ENCODE peak calls at places on chromosomes 16 and 17, in nine cellular contexts. One of them, this sample, is unnamed.

GRCh38 chr17:76390003-76390421 is 5.6 kb downstream of the SPHK1 start:
- DNase-seq in body of pancreas: no peak
- DNase-seq in AG04450: no peak
- DNase-seq in activated B cell treated with CpG ODN at 0.5 μM for 24 hours: no peak
- DNase-seq in CD8-positive, alpha-beta T cell: no peak
- DNase-seq in mammary epithelial cell: no peak
- DNase-seq in cardiac fibroblast: no peak
- DNase-seq in GM23338: peak
- DNase-seq in neural progenitor cell: no peak
- DNase-seq in this sample: no peak

GRCh38 chr16:88428156-88428555 is 24.9 kb upstream of the ZFPM1 start:
- DNase-seq in CD8-positive, alpha-beta T cell: no peak
- DNase-seq in neural progenitor cell: no peak
- DNase-seq in AG04450: no peak
- DNase-seq in mammary epithelial cell: no peak
- DNase-seq in cardiac fibroblast: no peak
- DNase-seq in GM23338: no peak
- DNase-seq in activated B cell treated with CpG ODN at 0.5 μM for 24 hours: no peak
- DNase-seq in body of pancreas: no peak
- DNase-seq in this sample: no peak

GRCh38 chr16:19502395-19503131 is 19.3 kb downstream of the GDE1 start:
- DNase-seq in CD8-positive, alpha-beta T cell: peak
- DNase-seq in body of pancreas: peak
- DNase-seq in mammary epithelial cell: peak
- DNase-seq in GM23338: peak
- DNase-seq in cardiac fibroblast: peak
- DNase-seq in AG04450: no peak
- DNase-seq in neural progenitor cell: peak
- DNase-seq in activated B cell treated with CpG ODN at 0.5 μM for 24 hours: peak
- DNase-seq in this sample: peak

GRCh38 chr17:73348018-73348823 is 36.4 kb upstream of the CDC42EP4 start:
- DNase-seq in neural progenitor cell: no peak
- DNase-seq in CD8-positive, alpha-beta T cell: no peak
- DNase-seq in cardiac fibroblast: no peak
- DNase-seq in GM23338: peak
- DNase-seq in body of pancreas: no peak
- DNase-seq in activated B cell treated with CpG ODN at 0.5 μM for 24 hours: no peak
- DNase-seq in mammary epithelial cell: no peak
- DNase-seq in AG04450: no peak
- DNase-seq in this sample: no peak

GRCh38 chr16:57391708-57392107 is 12.9 kb upstream of the CCL17 start:
- DNase-seq in AG04450: no peak
- DNase-seq in mammary epithelial cell: no peak
- DNase-seq in cardiac fibroblast: no peak
- DNase-seq in CD8-positive, alpha-beta T cell: no peak
- DNase-seq in GM23338: no peak
- DNase-seq in activated B cell treated with CpG ODN at 0.5 μM for 24 hours: no peak
- DNase-seq in body of pancreas: no peak
- DNase-seq in neural progenitor cell: no peak
- DNase-seq in this sample: no peak

GRCh38 chr17:78174332-78174869 is 6.0 kb downstream of the SYNGR2 start:
- DNase-seq in GM23338: no peak
- DNase-seq in AG04450: no peak
- DNase-seq in neural progenitor cell: no peak
- DNase-seq in CD8-positive, alpha-beta T cell: no peak
- DNase-seq in mammary epithelial cell: peak
- DNase-seq in activated B cell treated with CpG ODN at 0.5 μM for 24 hours: no peak
- DNase-seq in cardiac fibroblast: no peak
- DNase-seq in body of pancreas: peak
- DNase-seq in this sample: no peak

GRCh38 chr17:66301864-66302741 is at the start of gene PRKCA:
- DNase-seq in neural progenitor cell: peak
- DNase-seq in CD8-positive, alpha-beta T cell: peak
- DNase-seq in AG04450: no peak
- DNase-seq in mammary epithelial cell: peak
- DNase-seq in body of pancreas: peak
- DNase-seq in activated B cell treated with CpG ODN at 0.5 μM for 24 hours: peak
- DNase-seq in cardiac fibroblast: peak
- DNase-seq in GM23338: peak
- DNase-seq in this sample: peak

GRCh38 chr17:59753522-59754467 is 46.3 kb downstream of the VMP1 start:
- DNase-seq in CD8-positive, alpha-beta T cell: no peak
- DNase-seq in cardiac fibroblast: peak
- DNase-seq in AG04450: peak
- DNase-seq in neural progenitor cell: peak
- DNase-seq in GM23338: peak
- DNase-seq in activated B cell treated with CpG ODN at 0.5 μM for 24 hours: no peak
- DNase-seq in mammary epithelial cell: peak
- DNase-seq in body of pancreas: no peak
- DNase-seq in this sample: no peak

GRCh38 chr16:57000271-57001025 is 11.1 kb downstream of the NLRC5 start:
- DNase-seq in CD8-positive, alpha-beta T cell: peak
- DNase-seq in mammary epithelial cell: peak
- DNase-seq in GM23338: no peak
- DNase-seq in cardiac fibroblast: peak
- DNase-seq in activated B cell treated with CpG ODN at 0.5 μM for 24 hours: peak
- DNase-seq in body of pancreas: no peak
- DNase-seq in neural progenitor cell: no peak
- DNase-seq in AG04450: peak
- DNase-seq in this sample: no peak

GRCh38 chr16:84520778-84521770 is 16.6 kb upstream of the MEAK7 start:
- DNase-seq in mammary epithelial cell: peak
- DNase-seq in body of pancreas: no peak
- DNase-seq in GM23338: no peak
- DNase-seq in neural progenitor cell: no peak
- DNase-seq in AG04450: no peak
- DNase-seq in cardiac fibroblast: no peak
- DNase-seq in CD8-positive, alpha-beta T cell: no peak
- DNase-seq in activated B cell treated with CpG ODN at 0.5 μM for 24 hours: no peak
- DNase-seq in this sample: no peak

GRCh38 chr17:80632046-80632581 is 87.5 kb downstream of the RPTOR start:
- DNase-seq in CD8-positive, alpha-beta T cell: no peak
- DNase-seq in mammary epithelial cell: no peak
- DNase-seq in neural progenitor cell: peak
- DNase-seq in body of pancreas: no peak
- DNase-seq in GM23338: no peak
- DNase-seq in AG04450: no peak
- DNase-seq in activated B cell treated with CpG ODN at 0.5 μM for 24 hours: no peak
- DNase-seq in cardiac fibroblast: no peak
- DNase-seq in this sample: no peak

GRCh38 chr16:56838622-56839337 is 26.2 kb upstream of the SLC12A3 start:
- DNase-seq in mammary epithelial cell: no peak
- DNase-seq in activated B cell treated with CpG ODN at 0.5 μM for 24 hours: no peak
- DNase-seq in body of pancreas: no peak
- DNase-seq in neural progenitor cell: no peak
- DNase-seq in GM23338: no peak
- DNase-seq in CD8-positive, alpha-beta T cell: no peak
- DNase-seq in AG04450: no peak
- DNase-seq in cardiac fibroblast: no peak
- DNase-seq in this sample: no peak

GRCh38 chr17:35748323-35748960 is 4.6 kb downstream of the GAS2L2 start:
- DNase-seq in activated B cell treated with CpG ODN at 0.5 μM for 24 hours: no peak
- DNase-seq in CD8-positive, alpha-beta T cell: no peak
- DNase-seq in AG04450: no peak
- DNase-seq in neural progenitor cell: no peak
- DNase-seq in mammary epithelial cell: peak
- DNase-seq in body of pancreas: peak
- DNase-seq in cardiac fibroblast: peak
- DNase-seq in GM23338: no peak
- DNase-seq in this sample: no peak

GRCh38 chr16:2008631-2009301 is 855 bp downstream of the ZNF598 start:
- DNase-seq in body of pancreas: no peak
- DNase-seq in CD8-positive, alpha-beta T cell: peak
- DNase-seq in neural progenitor cell: no peak
- DNase-seq in cardiac fibroblast: peak
- DNase-seq in AG04450: no peak
- DNase-seq in activated B cell treated with CpG ODN at 0.5 μM for 24 hours: no peak
- DNase-seq in GM23338: no peak
- DNase-seq in mammary epithelial cell: no peak
- DNase-seq in this sample: no peak

GRCh38 chr16:3115561-3115960 is 3.2 kb downstream of the ZNF205 start:
- DNase-seq in activated B cell treated with CpG ODN at 0.5 μM for 24 hours: no peak
- DNase-seq in body of pancreas: no peak
- DNase-seq in CD8-positive, alpha-beta T cell: no peak
- DNase-seq in AG04450: no peak
- DNase-seq in neural progenitor cell: no peak
- DNase-seq in cardiac fibroblast: no peak
- DNase-seq in mammary epithelial cell: no peak
- DNase-seq in GM23338: peak
- DNase-seq in this sample: no peak

GRCh38 chr17:77725851-77726250 is 232.7 kb upstream of the TNRC6C start:
- DNase-seq in GM23338: no peak
- DNase-seq in mammary epithelial cell: no peak
- DNase-seq in AG04450: no peak
- DNase-seq in body of pancreas: no peak
- DNase-seq in activated B cell treated with CpG ODN at 0.5 μM for 24 hours: no peak
- DNase-seq in CD8-positive, alpha-beta T cell: no peak
- DNase-seq in neural progenitor cell: no peak
- DNase-seq in cardiac fibroblast: no peak
- DNase-seq in this sample: no peak

GRCh38 chr17:62627219-62627903 is at the start of gene MRC2:
- DNase-seq in cardiac fibroblast: peak
- DNase-seq in mammary epithelial cell: peak
- DNase-seq in CD8-positive, alpha-beta T cell: no peak
- DNase-seq in activated B cell treated with CpG ODN at 0.5 μM for 24 hours: no peak
- DNase-seq in neural progenitor cell: peak
- DNase-seq in body of pancreas: no peak
- DNase-seq in AG04450: peak
- DNase-seq in GM23338: peak
- DNase-seq in this sample: peak

GRCh38 chr17:45223541-45224528 is 2.1 kb downstream of the FMNL1 start:
- DNase-seq in cardiac fibroblast: no peak
- DNase-seq in activated B cell treated with CpG ODN at 0.5 μM for 24 hours: no peak
- DNase-seq in neural progenitor cell: no peak
- DNase-seq in mammary epithelial cell: no peak
- DNase-seq in body of pancreas: no peak
- DNase-seq in CD8-positive, alpha-beta T cell: peak
- DNase-seq in AG04450: no peak
- DNase-seq in GM23338: no peak
- DNase-seq in this sample: no peak

DNA sequence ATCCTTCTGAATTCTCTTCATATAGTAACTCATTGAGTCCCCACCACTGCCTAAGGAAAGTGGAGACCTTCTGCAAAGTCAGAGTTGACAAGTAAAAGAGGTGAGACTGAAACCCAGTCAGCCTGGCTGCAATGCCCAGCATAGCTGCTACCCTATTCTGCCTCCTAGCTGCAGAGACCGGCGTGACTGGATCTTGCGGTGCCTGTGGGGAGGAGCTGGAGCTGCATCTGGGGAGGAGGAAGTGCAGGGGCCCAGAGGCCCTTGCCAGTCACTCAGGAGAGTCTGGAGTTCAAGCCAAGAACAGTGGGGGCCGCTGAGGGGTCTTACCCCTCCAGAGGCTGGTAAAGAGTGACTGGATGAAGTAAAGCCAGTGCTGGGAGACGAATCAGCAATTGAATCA is 35.0 kb upstream of the ZNF423 start:
- DNase-seq in body of pancreas: peak
- DNase-seq in neural progenitor cell: peak
- DNase-seq in AG04450: no peak
- DNase-seq in cardiac fibroblast: peak
- DNase-seq in CD8-positive, alpha-beta T cell: no peak
- DNase-seq in activated B cell treated with CpG ODN at 0.5 μM for 24 hours: no peak
- DNase-seq in GM23338: peak
- DNase-seq in mammary epithelial cell: no peak
- DNase-seq in this sample: no peak
- TF ChIP-seq CTCF in body of pancreas: peak
- TF ChIP-seq CTCF in neural progenitor cell: peak
- TF ChIP-seq CTCF in AG04450: no peak
- TF ChIP-seq CTCF in cardiac fibroblast: peak
- TF ChIP-seq CTCF in CD8-positive, alpha-beta T cell: no peak
- TF ChIP-seq CTCF in activated B cell treated with CpG ODN at 0.5 μM for 24 hours: no peak
- TF ChIP-seq CTCF in GM23338: peak
- TF ChIP-seq CTCF in mammary epithelial cell: no peak
- TF ChIP-seq CTCF in this sample: peak

GRCh38 chr17:7242717-7243576 is 698 bp upstream of the GABARAP start:
- DNase-seq in body of pancreas: peak
- DNase-seq in activated B cell treated with CpG ODN at 0.5 μM for 24 hours: peak
- DNase-seq in cardiac fibroblast: peak
- DNase-seq in mammary epithelial cell: peak
- DNase-seq in CD8-positive, alpha-beta T cell: peak
- DNase-seq in AG04450: peak
- DNase-seq in GM23338: peak
- DNase-seq in neural progenitor cell: peak
- DNase-seq in this sample: peak
- TF ChIP-seq CTCF in body of pancreas: no peak
- TF ChIP-seq CTCF in activated B cell treated with CpG ODN at 0.5 μM for 24 hours: no peak
- TF ChIP-seq CTCF in cardiac fibroblast: no peak
- TF ChIP-seq CTCF in mammary epithelial cell: no peak
- TF ChIP-seq CTCF in CD8-positive, alpha-beta T cell: no peak
- TF ChIP-seq CTCF in AG04450: no peak
- TF ChIP-seq CTCF in GM23338: no peak
- TF ChIP-seq CTCF in neural progenitor cell: peak
- TF ChIP-seq CTCF in this sample: peak

DNA sequence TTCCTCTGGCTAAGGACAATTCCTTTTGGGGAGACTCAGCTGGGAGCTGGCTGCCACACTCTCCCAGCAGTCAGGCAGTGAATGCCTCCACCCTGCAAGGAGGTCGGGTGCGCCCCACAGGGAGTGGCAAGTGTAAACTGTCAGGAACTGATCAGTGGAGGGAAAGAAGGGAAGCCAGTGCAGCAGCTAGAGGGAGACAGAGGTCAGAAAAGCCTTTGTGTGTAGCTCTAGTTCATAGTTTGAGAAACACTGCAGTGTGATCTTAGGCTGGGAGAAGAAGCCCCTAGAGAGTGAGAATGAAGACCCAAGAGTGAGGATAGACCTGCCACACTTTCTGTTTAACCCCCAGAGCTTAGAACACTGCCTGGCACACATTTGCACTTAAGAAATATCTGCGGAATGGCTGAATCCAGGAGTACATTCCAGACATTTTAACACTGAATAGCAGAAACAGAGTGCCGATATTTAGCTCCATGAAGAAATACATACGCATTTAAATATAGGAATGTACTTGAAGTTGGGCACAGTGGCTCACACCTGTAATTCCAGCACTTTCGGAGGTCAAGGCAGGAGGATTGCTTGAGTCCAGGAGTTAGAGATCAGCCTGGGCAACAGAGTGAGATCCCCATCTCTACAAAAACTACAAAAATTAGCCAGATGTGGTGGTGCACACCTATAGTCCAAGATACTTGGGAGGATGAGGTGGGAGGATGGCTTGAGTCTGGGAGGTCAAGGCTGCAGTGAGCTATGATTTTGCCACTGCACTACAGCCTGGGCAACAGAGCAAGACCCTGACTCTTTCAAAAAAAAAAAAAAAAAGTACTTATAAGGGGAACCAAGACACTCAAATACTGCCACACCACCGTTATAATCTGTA is 11.1 kb upstream of the SLC5A11 start:
- DNase-seq in AG04450: no peak
- DNase-seq in GM23338: peak
- DNase-seq in body of pancreas: no peak
- DNase-seq in cardiac fibroblast: peak
- DNase-seq in mammary epithelial cell: peak
- DNase-seq in CD8-positive, alpha-beta T cell: no peak
- DNase-seq in activated B cell treated with CpG ODN at 0.5 μM for 24 hours: no peak
- DNase-seq in neural progenitor cell: peak
- DNase-seq in this sample: no peak
- TF ChIP-seq CTCF in AG04450: peak
- TF ChIP-seq CTCF in GM23338: peak
- TF ChIP-seq CTCF in body of pancreas: no peak
- TF ChIP-seq CTCF in cardiac fibroblast: peak
- TF ChIP-seq CTCF in mammary epithelial cell: peak
- TF ChIP-seq CTCF in CD8-positive, alpha-beta T cell: no peak
- TF ChIP-seq CTCF in activated B cell treated with CpG ODN at 0.5 μM for 24 hours: no peak
- TF ChIP-seq CTCF in neural progenitor cell: peak
- TF ChIP-seq CTCF in this sample: peak

GRCh38 chr17:11031787-11032186 is 193.9 kb upstream of the PIRT start:
- DNase-seq in neural progenitor cell: peak
- DNase-seq in GM23338: peak
- DNase-seq in activated B cell treated with CpG ODN at 0.5 μM for 24 hours: no peak
- DNase-seq in AG04450: no peak
- DNase-seq in CD8-positive, alpha-beta T cell: no peak
- DNase-seq in cardiac fibroblast: no peak
- DNase-seq in body of pancreas: no peak
- DNase-seq in mammary epithelial cell: no peak
- DNase-seq in this sample: no peak
- TF ChIP-seq CTCF in neural progenitor cell: peak
- TF ChIP-seq CTCF in GM23338: peak
- TF ChIP-seq CTCF in activated B cell treated with CpG ODN at 0.5 μM for 24 hours: no peak
- TF ChIP-seq CTCF in AG04450: no peak
- TF ChIP-seq CTCF in CD8-positive, alpha-beta T cell: no peak
- TF ChIP-seq CTCF in cardiac fibroblast: no peak
- TF ChIP-seq CTCF in body of pancreas: no peak
- TF ChIP-seq CTCF in mammary epithelial cell: peak
- TF ChIP-seq CTCF in this sample: peak

This sample was measured in progenitor cell of endocrine pancreas.